ENCODE peak calls at places on chromosomes 13 and 19, in ten cellular contexts. One of them, this sample, is unnamed.

GRCh38 chr19:12346896-12347295 is 13.5 kb upstream of the ZNF563 start:
- DNase-seq in neural progenitor cell: no peak
- DNase-seq in Calu3: no peak
- DNase-seq in brain microvascular endothelial cell: no peak
- DNase-seq in foreskin fibroblast: no peak
- DNase-seq in OCI-LY7: peak
- DNase-seq in cardiac fibroblast: peak
- DNase-seq in A549: no peak
- DNase-seq in PC-3: no peak
- DNase-seq in prostate gland: no peak
- DNase-seq in this sample: no peak

GRCh38 chr13:106534844-106535551 is 464 bp downstream of the EFNB2 start:
- DNase-seq in cardiac fibroblast: peak
- DNase-seq in neural progenitor cell: no peak
- DNase-seq in A549: peak
- DNase-seq in foreskin fibroblast: no peak
- DNase-seq in Calu3: no peak
- DNase-seq in prostate gland: no peak
- DNase-seq in OCI-LY7: peak
- DNase-seq in PC-3: peak
- DNase-seq in brain microvascular endothelial cell: no peak
- DNase-seq in this sample: no peak

GRCh38 chr19:28596561-28597071 is 616.3 kb downstream of the UQCRFS1 start:
- DNase-seq in neural progenitor cell: no peak
- DNase-seq in foreskin fibroblast: no peak
- DNase-seq in prostate gland: no peak
- DNase-seq in PC-3: no peak
- DNase-seq in OCI-LY7: no peak
- DNase-seq in Calu3: no peak
- DNase-seq in brain microvascular endothelial cell: no peak
- DNase-seq in cardiac fibroblast: no peak
- DNase-seq in A549: no peak
- DNase-seq in this sample: no peak

GRCh38 chr13:68927387-68928026 is 1180.1 kb upstream of the ATXN8OS start:
- DNase-seq in A549: no peak
- DNase-seq in neural progenitor cell: peak
- DNase-seq in OCI-LY7: no peak
- DNase-seq in prostate gland: no peak
- DNase-seq in cardiac fibroblast: no peak
- DNase-seq in brain microvascular endothelial cell: no peak
- DNase-seq in foreskin fibroblast: no peak
- DNase-seq in Calu3: peak
- DNase-seq in PC-3: peak
- DNase-seq in this sample: peak

GRCh38 chr13:51501592-51502205 is 48.9 kb upstream of the INTS6 start:
- DNase-seq in OCI-LY7: no peak
- DNase-seq in prostate gland: no peak
- DNase-seq in brain microvascular endothelial cell: no peak
- DNase-seq in Calu3: no peak
- DNase-seq in PC-3: peak
- DNase-seq in cardiac fibroblast: peak
- DNase-seq in A549: no peak
- DNase-seq in foreskin fibroblast: peak
- DNase-seq in neural progenitor cell: no peak
- DNase-seq in this sample: no peak

GRCh38 chr13:36787181-36787580 is 31.8 kb upstream of the RFXAP start:
- DNase-seq in cardiac fibroblast: no peak
- DNase-seq in neural progenitor cell: no peak
- DNase-seq in foreskin fibroblast: no peak
- DNase-seq in brain microvascular endothelial cell: no peak
- DNase-seq in A549: no peak
- DNase-seq in prostate gland: no peak
- DNase-seq in OCI-LY7: no peak
- DNase-seq in Calu3: no peak
- DNase-seq in PC-3: no peak
- DNase-seq in this sample: no peak

GRCh38 chr13:29457299-29457698 is 138.2 kb downstream of the SLC7A1 start:
- DNase-seq in prostate gland: no peak
- DNase-seq in Calu3: no peak
- DNase-seq in OCI-LY7: no peak
- DNase-seq in foreskin fibroblast: peak
- DNase-seq in cardiac fibroblast: peak
- DNase-seq in A549: no peak
- DNase-seq in PC-3: peak
- DNase-seq in brain microvascular endothelial cell: peak
- DNase-seq in neural progenitor cell: no peak
- DNase-seq in this sample: peak

GRCh38 chr13:113949546-113949945 is 24.3 kb downstream of the C13orf46 start:
- DNase-seq in prostate gland: no peak
- DNase-seq in Calu3: no peak
- DNase-seq in cardiac fibroblast: no peak
- DNase-seq in PC-3: no peak
- DNase-seq in brain microvascular endothelial cell: no peak
- DNase-seq in A549: no peak
- DNase-seq in foreskin fibroblast: no peak
- DNase-seq in neural progenitor cell: no peak
- DNase-seq in OCI-LY7: no peak
- DNase-seq in this sample: no peak

GRCh38 chr13:104757712-104758111 is 1691.5 kb upstream of the SLC10A2 start:
- DNase-seq in A549: no peak
- DNase-seq in Calu3: no peak
- DNase-seq in foreskin fibroblast: no peak
- DNase-seq in prostate gland: no peak
- DNase-seq in cardiac fibroblast: peak
- DNase-seq in neural progenitor cell: no peak
- DNase-seq in brain microvascular endothelial cell: no peak
- DNase-seq in OCI-LY7: no peak
- DNase-seq in PC-3: peak
- DNase-seq in this sample: peak

GRCh38 chr13:31054632-31055031 is 107.1 kb downstream of the HSPH1 start:
- DNase-seq in OCI-LY7: no peak
- DNase-seq in brain microvascular endothelial cell: no peak
- DNase-seq in prostate gland: no peak
- DNase-seq in foreskin fibroblast: no peak
- DNase-seq in cardiac fibroblast: no peak
- DNase-seq in neural progenitor cell: no peak
- DNase-seq in A549: no peak
- DNase-seq in Calu3: no peak
- DNase-seq in PC-3: no peak
- DNase-seq in this sample: no peak

DNA sequence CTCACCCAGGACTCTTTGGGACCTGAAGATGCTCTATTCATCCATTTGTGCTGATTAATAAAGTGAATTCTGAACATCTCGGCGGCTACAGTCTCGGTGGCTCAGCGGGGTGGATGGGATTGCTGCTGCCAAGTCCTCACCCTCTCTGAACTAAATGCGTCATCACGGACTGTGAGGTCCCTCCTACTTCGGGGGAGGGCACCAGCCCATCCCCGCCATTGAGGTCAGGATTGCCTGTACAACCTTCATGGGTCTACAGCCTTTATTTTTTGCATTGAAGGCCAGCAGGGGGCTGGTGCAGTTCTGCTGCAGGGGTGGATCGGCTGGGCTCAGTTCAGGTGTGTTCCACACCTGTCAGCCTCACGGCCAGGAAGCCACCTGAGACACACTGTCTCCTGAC is 181.8 kb downstream of the COL4A1 start:
- DNase-seq in OCI-LY7: no peak
- DNase-seq in A549: no peak
- DNase-seq in neural progenitor cell: no peak
- DNase-seq in Calu3: no peak
- DNase-seq in cardiac fibroblast: no peak
- DNase-seq in prostate gland: peak
- DNase-seq in foreskin fibroblast: no peak
- DNase-seq in brain microvascular endothelial cell: no peak
- DNase-seq in PC-3: no peak
- DNase-seq in this sample: no peak
- TF ChIP-seq CTCF in OCI-LY7: no peak
- TF ChIP-seq CTCF in A549: no peak
- TF ChIP-seq CTCF in neural progenitor cell: no peak
- TF ChIP-seq CTCF in Calu3: no peak
- TF ChIP-seq CTCF in cardiac fibroblast: no peak
- TF ChIP-seq CTCF in prostate gland: no peak
- TF ChIP-seq CTCF in foreskin fibroblast: no peak
- TF ChIP-seq CTCF in brain microvascular endothelial cell: peak
- TF ChIP-seq CTCF in PC-3: no peak
- TF ChIP-seq CTCF in this sample: no peak

GRCh38 chr13:41605319-41606285 is 148.3 kb downstream of the RGCC start:
- DNase-seq in cardiac fibroblast: no peak
- DNase-seq in prostate gland: no peak
- DNase-seq in OCI-LY7: no peak
- DNase-seq in neural progenitor cell: no peak
- DNase-seq in A549: no peak
- DNase-seq in PC-3: no peak
- DNase-seq in foreskin fibroblast: no peak
- DNase-seq in Calu3: no peak
- DNase-seq in brain microvascular endothelial cell: no peak
- DNase-seq in this sample: no peak
- TF ChIP-seq CTCF in cardiac fibroblast: no peak
- TF ChIP-seq CTCF in prostate gland: no peak
- TF ChIP-seq CTCF in OCI-LY7: no peak
- TF ChIP-seq CTCF in neural progenitor cell: no peak
- TF ChIP-seq CTCF in A549: no peak
- TF ChIP-seq CTCF in PC-3: no peak
- TF ChIP-seq CTCF in foreskin fibroblast: no peak
- TF ChIP-seq CTCF in Calu3: no peak
- TF ChIP-seq CTCF in brain microvascular endothelial cell: peak
- TF ChIP-seq CTCF in this sample: no peak

DNA sequence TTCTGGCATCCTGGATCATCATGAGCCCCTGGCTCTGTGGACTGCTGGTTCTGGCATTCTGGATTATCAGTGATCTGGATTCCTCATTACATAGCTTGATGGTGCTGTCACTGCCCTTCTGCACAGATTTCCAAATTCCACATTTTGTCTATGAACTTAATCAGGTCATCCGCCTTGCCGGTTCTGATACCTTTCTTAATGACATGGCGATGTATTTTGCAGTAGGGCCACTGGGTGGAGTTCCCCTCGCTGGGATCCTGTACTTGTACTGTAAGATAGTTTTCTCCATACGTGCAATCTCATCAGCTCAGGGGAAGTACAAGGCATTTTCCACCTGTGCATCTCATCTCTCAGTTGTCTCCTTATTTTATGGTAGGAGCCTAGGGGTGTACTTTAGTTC is 24.4 kb upstream of the OR7C2 start:
- DNase-seq in brain microvascular endothelial cell: no peak
- DNase-seq in foreskin fibroblast: no peak
- DNase-seq in OCI-LY7: peak
- DNase-seq in neural progenitor cell: no peak
- DNase-seq in A549: peak
- DNase-seq in prostate gland: no peak
- DNase-seq in Calu3: no peak
- DNase-seq in cardiac fibroblast: no peak
- DNase-seq in PC-3: peak
- DNase-seq in this sample: no peak
- TF ChIP-seq CTCF in brain microvascular endothelial cell: no peak
- TF ChIP-seq CTCF in foreskin fibroblast: no peak
- TF ChIP-seq CTCF in OCI-LY7: peak
- TF ChIP-seq CTCF in neural progenitor cell: no peak
- TF ChIP-seq CTCF in A549: no peak
- TF ChIP-seq CTCF in prostate gland: no peak
- TF ChIP-seq CTCF in Calu3: no peak
- TF ChIP-seq CTCF in cardiac fibroblast: no peak
- TF ChIP-seq CTCF in PC-3: peak
- TF ChIP-seq CTCF in this sample: no peak

GRCh38 chr13:99359493-99359892 is 52.3 kb upstream of the GPR183 start:
- DNase-seq in PC-3: no peak
- DNase-seq in foreskin fibroblast: no peak
- DNase-seq in brain microvascular endothelial cell: no peak
- DNase-seq in A549: no peak
- DNase-seq in neural progenitor cell: no peak
- DNase-seq in OCI-LY7: no peak
- DNase-seq in cardiac fibroblast: no peak
- DNase-seq in Calu3: no peak
- DNase-seq in prostate gland: no peak
- DNase-seq in this sample: no peak
- TF ChIP-seq CTCF in PC-3: no peak
- TF ChIP-seq CTCF in foreskin fibroblast: no peak
- TF ChIP-seq CTCF in brain microvascular endothelial cell: no peak
- TF ChIP-seq CTCF in A549: no peak
- TF ChIP-seq CTCF in neural progenitor cell: no peak
- TF ChIP-seq CTCF in OCI-LY7: no peak
- TF ChIP-seq CTCF in cardiac fibroblast: no peak
- TF ChIP-seq CTCF in Calu3: no peak
- TF ChIP-seq CTCF in prostate gland: no peak
- TF ChIP-seq CTCF in this sample: no peak

GRCh38 chr19:19515764-19516519 is at the start of gene NDUFA13:
- DNase-seq in neural progenitor cell: peak
- DNase-seq in PC-3: peak
- DNase-seq in brain microvascular endothelial cell: peak
- DNase-seq in cardiac fibroblast: peak
- DNase-seq in prostate gland: peak
- DNase-seq in foreskin fibroblast: peak
- DNase-seq in Calu3: peak
- DNase-seq in OCI-LY7: peak
- DNase-seq in A549: peak
- DNase-seq in this sample: peak
- TF ChIP-seq CTCF in neural progenitor cell: peak
- TF ChIP-seq CTCF in PC-3: no peak
- TF ChIP-seq CTCF in brain microvascular endothelial cell: peak
- TF ChIP-seq CTCF in cardiac fibroblast: no peak
- TF ChIP-seq CTCF in prostate gland: peak
- TF ChIP-seq CTCF in foreskin fibroblast: no peak
- TF ChIP-seq CTCF in Calu3: no peak
- TF ChIP-seq CTCF in OCI-LY7: no peak
- TF ChIP-seq CTCF in A549: no peak
- TF ChIP-seq CTCF in this sample: no peak

DNA sequence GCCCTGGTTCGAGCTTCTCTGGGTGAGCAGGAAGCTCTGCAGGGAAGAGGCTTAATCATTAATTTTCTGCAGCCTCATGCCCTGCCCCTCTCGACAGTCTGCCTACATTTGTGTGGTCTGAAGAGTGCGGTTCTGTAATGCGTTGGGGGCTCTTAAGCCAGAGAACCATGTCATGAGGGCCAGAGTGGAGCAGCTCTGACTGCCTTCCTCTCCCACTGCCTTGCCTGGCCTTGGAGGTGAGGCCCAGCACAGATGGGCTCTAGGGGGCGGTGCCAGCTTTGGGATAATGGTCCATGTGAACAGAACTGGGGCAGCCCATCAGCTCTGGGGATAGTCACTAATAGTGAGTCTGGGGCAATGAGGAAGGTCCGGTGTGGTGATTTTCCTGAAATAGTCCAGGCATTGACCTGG is 5.7 kb downstream of the FGF9 start:
- DNase-seq in prostate gland: no peak
- DNase-seq in Calu3: no peak
- DNase-seq in brain microvascular endothelial cell: no peak
- DNase-seq in cardiac fibroblast: no peak
- DNase-seq in foreskin fibroblast: no peak
- DNase-seq in OCI-LY7: peak
- DNase-seq in PC-3: no peak
- DNase-seq in neural progenitor cell: peak
- DNase-seq in A549: no peak
- DNase-seq in this sample: no peak
- TF ChIP-seq CTCF in prostate gland: no peak
- TF ChIP-seq CTCF in Calu3: no peak
- TF ChIP-seq CTCF in brain microvascular endothelial cell: peak
- TF ChIP-seq CTCF in cardiac fibroblast: no peak
- TF ChIP-seq CTCF in foreskin fibroblast: no peak
- TF ChIP-seq CTCF in OCI-LY7: peak
- TF ChIP-seq CTCF in PC-3: no peak
- TF ChIP-seq CTCF in neural progenitor cell: peak
- TF ChIP-seq CTCF in A549: no peak
- TF ChIP-seq CTCF in this sample: no peak